ENCODE peak calls at places on chromosomes 3 and 15, in four cellular contexts. One of them, this sample, is unnamed.

GRCh38 chr3:139534992-139535879 is 4.3 kb downstream of the RBP1 start:
- DNase-seq in HepG2: peak
- DNase-seq in K562: peak
- DNase-seq in GM12878: no peak
- DNase-seq in this sample: peak

GRCh38 chr15:63226966-63227401 is 37.6 kb downstream of the RAB8B start:
- DNase-seq in GM12878: no peak
- DNase-seq in HepG2: no peak
- DNase-seq in K562: peak
- DNase-seq in this sample: no peak

GRCh38 chr3:51717446-51717845 is 10.6 kb downstream of the GRM2 start:
- DNase-seq in GM12878: no peak
- DNase-seq in K562: no peak
- DNase-seq in HepG2: no peak
- DNase-seq in this sample: no peak

GRCh38 chr15:49270541-49271421 is 100.7 kb downstream of the GALK2 start:
- DNase-seq in HepG2: no peak
- DNase-seq in K562: no peak
- DNase-seq in GM12878: no peak
- DNase-seq in this sample: no peak

GRCh38 chr15:96177279-96177678 is 153.2 kb upstream of the NR2F2 start:
- DNase-seq in GM12878: no peak
- DNase-seq in K562: no peak
- DNase-seq in HepG2: no peak
- DNase-seq in this sample: no peak

GRCh38 chr3:83873550-83873949 is 1085.2 kb upstream of the CADM2 start:
- DNase-seq in K562: no peak
- DNase-seq in HepG2: no peak
- DNase-seq in GM12878: no peak
- DNase-seq in this sample: no peak

GRCh38 chr15:34616613-34617012 is 33.2 kb upstream of the GOLGA8B start:
- DNase-seq in HepG2: peak
- DNase-seq in K562: peak
- DNase-seq in GM12878: no peak
- DNase-seq in this sample: peak

GRCh38 chr3:157594413-157594812 is 91.2 kb upstream of the VEPH1 start:
- DNase-seq in HepG2: no peak
- DNase-seq in GM12878: no peak
- DNase-seq in K562: no peak
- DNase-seq in this sample: no peak

GRCh38 chr3:183581496-183582155 is 26.1 kb upstream of the KLHL6 start:
- DNase-seq in K562: no peak
- DNase-seq in HepG2: no peak
- DNase-seq in GM12878: no peak
- DNase-seq in this sample: no peak

GRCh38 chr3:152199069-152199838 is 69.5 kb upstream of the MBNL1 start:
- DNase-seq in K562: peak
- DNase-seq in HepG2: no peak
- DNase-seq in GM12878: no peak
- DNase-seq in this sample: no peak

GRCh38 chr3:193593666-193594025 is 638 bp downstream of the OPA1 start:
- DNase-seq in K562: peak
- DNase-seq in HepG2: peak
- DNase-seq in GM12878: no peak
- DNase-seq in this sample: peak

GRCh38 chr3:138694287-138695007 is 85.9 kb downstream of the FAIM start:
- DNase-seq in K562: peak
- DNase-seq in HepG2: no peak
- DNase-seq in GM12878: no peak
- DNase-seq in this sample: peak

GRCh38 chr15:62262305-62262941 is 97.3 kb upstream of the C2CD4B start:
- DNase-seq in K562: no peak
- DNase-seq in HepG2: no peak
- DNase-seq in GM12878: no peak
- DNase-seq in this sample: peak

GRCh38 chr3:45635475-45636256 is 41.1 kb downstream of the LIMD1 start:
- DNase-seq in HepG2: peak
- DNase-seq in GM12878: no peak
- DNase-seq in K562: no peak
- DNase-seq in this sample: no peak

GRCh38 chr3:45008117-45008516 is 18.0 kb upstream of the CLEC3B start:
- DNase-seq in GM12878: no peak
- DNase-seq in HepG2: no peak
- DNase-seq in K562: no peak
- DNase-seq in this sample: no peak

GRCh38 chr3:85476891-85477495 is 518.2 kb downstream of the CADM2 start:
- DNase-seq in GM12878: no peak
- DNase-seq in K562: no peak
- DNase-seq in HepG2: no peak
- DNase-seq in this sample: no peak

GRCh38 chr3:152390647-152391046 is 121.9 kb downstream of the MBNL1 start:
- DNase-seq in GM12878: no peak
- DNase-seq in HepG2: no peak
- DNase-seq in K562: no peak
- DNase-seq in this sample: no peak

GRCh38 chr3:189674249-189674913 is 43.2 kb downstream of the TP63 start:
- DNase-seq in GM12878: no peak
- DNase-seq in HepG2: no peak
- DNase-seq in K562: no peak
- DNase-seq in this sample: no peak

GRCh38 chr3:143827425-143827824 is 20.8 kb downstream of the SLC9A9 start:
- DNase-seq in K562: no peak
- DNase-seq in HepG2: no peak
- DNase-seq in GM12878: no peak
- DNase-seq in this sample: no peak

GRCh38 chr3:143824675-143825074 is 23.6 kb downstream of the SLC9A9 start:
- DNase-seq in GM12878: no peak
- DNase-seq in HepG2: no peak
- DNase-seq in K562: no peak
- DNase-seq in this sample: no peak

GRCh38 chr3:143825513-143825912 is 22.8 kb downstream of the SLC9A9 start:
- DNase-seq in GM12878: peak
- DNase-seq in HepG2: no peak
- DNase-seq in K562: no peak
- DNase-seq in this sample: peak

GRCh38 chr3:143830063-143830462 is 18.2 kb downstream of the SLC9A9 start:
- DNase-seq in GM12878: no peak
- DNase-seq in HepG2: no peak
- DNase-seq in K562: no peak
- DNase-seq in this sample: peak

GRCh38 chr3:143826296-143826695 is 22.0 kb downstream of the SLC9A9 start:
- DNase-seq in K562: no peak
- DNase-seq in GM12878: no peak
- DNase-seq in HepG2: no peak
- DNase-seq in this sample: no peak
- TF ChIP-seq POLR2AphosphoS5 in K562: no peak
- TF ChIP-seq POLR2AphosphoS5 in GM12878: no peak
- TF ChIP-seq POLR2AphosphoS5 in HepG2: no peak
- TF ChIP-seq POLR2AphosphoS5 in this sample: no peak

DNA sequence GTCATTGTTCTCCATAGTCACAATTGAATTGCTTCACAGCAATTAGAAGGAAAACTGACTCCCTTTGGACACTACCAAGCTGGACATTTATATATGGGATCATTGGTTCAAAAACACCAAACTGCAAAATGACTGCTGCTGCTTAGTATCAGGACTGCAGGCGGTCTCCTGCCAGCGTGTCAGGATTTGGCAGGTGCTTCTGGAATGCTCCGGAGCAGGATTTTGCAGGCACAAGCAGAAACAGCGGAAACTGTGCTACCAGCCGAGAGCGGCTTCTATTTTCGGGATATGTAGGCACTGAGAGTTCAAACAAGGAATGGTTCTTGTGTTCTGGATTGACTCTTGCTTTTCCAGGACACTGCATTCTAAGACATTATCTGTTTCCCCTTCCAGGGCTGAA is 95.5 kb downstream of the SSR3 start:
- DNase-seq in HepG2: no peak
- DNase-seq in K562: no peak
- DNase-seq in GM12878: no peak
- DNase-seq in this sample: no peak
- TF ChIP-seq MYC in HepG2: no peak
- TF ChIP-seq MYC in K562: no peak
- TF ChIP-seq MYC in GM12878: no peak
- TF ChIP-seq MYC in this sample: no peak

DNA sequence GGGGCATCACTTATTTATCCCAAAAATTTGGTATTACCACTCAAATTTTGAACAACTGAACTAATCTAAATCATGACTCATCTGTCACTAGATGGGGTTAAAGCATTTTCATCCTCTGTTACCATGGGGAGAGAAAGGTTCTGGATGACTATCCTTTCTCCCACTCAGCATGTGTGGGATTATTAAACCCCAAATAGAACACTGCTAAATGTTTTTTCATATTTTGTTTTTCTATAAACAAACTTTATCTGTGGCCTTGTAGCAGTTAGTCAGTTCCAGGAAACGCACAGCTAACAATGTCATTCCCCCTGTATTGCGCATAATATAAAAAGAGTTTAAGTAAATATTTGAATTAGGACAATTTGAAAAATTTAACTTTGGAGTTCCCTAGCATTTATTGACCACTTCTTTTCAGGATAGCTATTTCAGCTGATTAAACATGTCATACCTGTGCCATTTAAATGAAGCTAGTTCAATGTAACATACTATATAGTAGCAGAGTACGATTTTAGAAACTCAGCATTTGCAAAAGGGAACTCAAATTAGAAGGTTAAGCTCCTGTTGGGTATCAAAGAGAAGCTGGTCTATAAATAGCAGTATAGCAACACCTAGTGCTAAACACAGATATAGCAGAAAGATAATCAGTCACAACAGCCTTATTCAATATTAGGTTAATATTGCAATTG is 9.2 kb upstream of the TMEM212 start:
- DNase-seq in K562: no peak
- DNase-seq in GM12878: no peak
- DNase-seq in HepG2: no peak
- DNase-seq in this sample: peak
- TF ChIP-seq MAX in K562: no peak
- TF ChIP-seq MAX in GM12878: no peak
- TF ChIP-seq MAX in HepG2: no peak
- TF ChIP-seq MAX in this sample: no peak

DNA sequence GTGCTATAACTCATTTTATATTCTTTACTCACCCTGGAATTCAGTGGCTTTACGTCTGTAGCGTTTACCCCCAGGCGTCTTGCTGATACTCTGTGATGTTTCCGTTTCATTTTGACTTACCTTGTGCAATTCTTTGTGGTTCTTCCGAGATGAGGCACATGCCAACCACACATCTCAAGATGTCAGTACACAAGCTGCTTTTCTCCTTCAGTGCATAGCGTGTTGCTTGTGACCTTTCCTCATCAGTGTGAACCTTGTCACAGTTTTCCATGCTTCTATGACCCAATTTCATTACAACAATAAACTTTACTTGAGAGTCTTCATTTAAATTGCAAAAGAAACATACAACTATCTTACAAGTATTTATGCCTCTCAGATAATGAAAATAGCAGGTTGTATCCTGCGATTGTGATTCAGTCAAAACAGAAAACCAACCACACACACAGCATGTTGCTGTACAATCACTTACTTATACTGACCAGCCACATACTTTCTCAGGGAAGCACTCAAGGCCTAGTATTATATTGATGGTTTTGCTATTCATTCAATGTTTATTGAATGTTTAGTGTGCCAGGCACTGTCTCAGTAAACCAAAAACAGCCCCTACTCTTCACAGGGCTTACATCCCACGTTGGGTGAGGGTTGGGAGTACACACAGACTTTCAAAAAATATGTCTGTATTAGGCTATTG is 4.6 kb upstream of the TBL1XR1 start:
- DNase-seq in K562: no peak
- DNase-seq in HepG2: no peak
- DNase-seq in GM12878: peak
- DNase-seq in this sample: no peak
- TF ChIP-seq POLR2AphosphoS5 in K562: no peak
- TF ChIP-seq POLR2AphosphoS5 in HepG2: no peak
- TF ChIP-seq POLR2AphosphoS5 in GM12878: no peak
- TF ChIP-seq POLR2AphosphoS5 in this sample: no peak

GRCh38 chr3:78112266-78112665 is 1072.4 kb downstream of the ROBO2 start:
- DNase-seq in K562: no peak
- DNase-seq in HepG2: no peak
- DNase-seq in GM12878: no peak
- DNase-seq in this sample: no peak

GRCh38 chr3:78116874-78117273 is 1077.0 kb downstream of the ROBO2 start:
- DNase-seq in K562: no peak
- DNase-seq in GM12878: no peak
- DNase-seq in HepG2: no peak
- DNase-seq in this sample: no peak

GRCh38 chr3:78115983-78116382 is 1076.1 kb downstream of the ROBO2 start:
- DNase-seq in K562: no peak
- DNase-seq in GM12878: no peak
- DNase-seq in HepG2: no peak
- DNase-seq in this sample: no peak
- TF ChIP-seq MYC in K562: no peak
- TF ChIP-seq MYC in GM12878: no peak
- TF ChIP-seq MYC in HepG2: no peak
- TF ChIP-seq MYC in this sample: no peak

GRCh38 chr3:132161608-132162007 is 126.8 kb upstream of the CPNE4 start:
- DNase-seq in HepG2: no peak
- DNase-seq in GM12878: no peak
- DNase-seq in K562: peak
- DNase-seq in this sample: no peak
- TF ChIP-seq MAX in HepG2: no peak
- TF ChIP-seq MAX in GM12878: no peak
- TF ChIP-seq MAX in K562: no peak
- TF ChIP-seq MAX in this sample: no peak

GRCh38 chr3:186108106-186108940 is 566 bp downstream of the ETV5 start:
- DNase-seq in GM12878: no peak
- DNase-seq in K562: peak
- DNase-seq in HepG2: peak
- DNase-seq in this sample: peak
- TF ChIP-seq POLR2AphosphoS5 in GM12878: no peak
- TF ChIP-seq POLR2AphosphoS5 in K562: no peak
- TF ChIP-seq POLR2AphosphoS5 in HepG2: no peak
- TF ChIP-seq POLR2AphosphoS5 in this sample: no peak

DNA sequence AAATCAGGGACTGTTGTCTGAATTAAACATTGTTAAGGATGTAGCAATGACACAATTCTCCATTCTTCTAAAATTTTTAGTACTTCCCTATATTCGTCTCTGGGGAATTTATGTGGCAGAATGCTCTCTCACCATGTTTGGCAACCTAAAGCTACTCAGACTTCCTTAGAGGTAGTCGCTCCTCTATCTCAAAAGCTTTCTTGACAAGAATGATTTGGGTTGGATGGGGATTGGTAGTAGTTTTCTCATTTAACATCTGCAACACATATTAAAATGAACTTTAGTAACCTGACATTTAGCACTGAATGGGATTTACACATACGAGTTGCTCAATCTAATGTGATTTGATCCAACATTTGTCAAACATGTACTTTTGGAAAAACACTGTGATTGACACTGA is 233.3 kb downstream of the RBMS3 start:
- DNase-seq in GM12878: no peak
- DNase-seq in K562: no peak
- DNase-seq in HepG2: no peak
- DNase-seq in this sample: no peak
- TF ChIP-seq MYC in GM12878: no peak
- TF ChIP-seq MYC in K562: no peak
- TF ChIP-seq MYC in HepG2: no peak
- TF ChIP-seq MYC in this sample: no peak